ENCODE peak calls at places on chromosome 15, in four cellular contexts. One of them, this sample, is unnamed.
A peak's percentile ranks its signal among the peaks of the same experiment; 100 is the strongest.

GRCh38 chr15:89825264-89825940 is 10.8 kb upstream of the ANPEP start:
- DNase-seq in IMR-90: no peak
- DNase-seq in mesendoderm: no peak
- DNase-seq in H1: no peak
- DNase-seq in this sample: no peak

GRCh38 chr15:64527263-64527984 is 67.0 kb downstream of the ZNF609 start:
- DNase-seq in H1: no peak
- DNase-seq in IMR-90: peak; percentile 90
- DNase-seq in mesendoderm: peak; percentile 53
- DNase-seq in this sample: no peak

GRCh38 chr15:37133619-37134018 is 33.3 kb upstream of the MEIS2 start:
- DNase-seq in H1: no peak
- DNase-seq in mesendoderm: no peak
- DNase-seq in IMR-90: peak; percentile 61
- DNase-seq in this sample: no peak

GRCh38 chr15:89576417-89576773 is 1.1 kb downstream of the TICRR start:
- DNase-seq in IMR-90: peak; percentile 9
- DNase-seq in H1: no peak
- DNase-seq in mesendoderm: no peak
- DNase-seq in this sample: no peak

GRCh38 chr15:86916671-86917450 is 837.2 kb downstream of the AGBL1 start:
- DNase-seq in H1: no peak
- DNase-seq in mesendoderm: no peak
- DNase-seq in IMR-90: no peak
- DNase-seq in this sample: no peak

GRCh38 chr15:100560323-100560722 is 31.6 kb upstream of the CERS3 start:
- DNase-seq in IMR-90: no peak
- DNase-seq in mesendoderm: no peak
- DNase-seq in H1: no peak
- DNase-seq in this sample: no peak

GRCh38 chr15:76987276-76987675 is 7.7 kb upstream of the PSTPIP1 start:
- DNase-seq in IMR-90: no peak
- DNase-seq in H1: no peak
- DNase-seq in mesendoderm: no peak
- DNase-seq in this sample: no peak

GRCh38 chr15:64749999-64750657 is 25.3 kb downstream of the RBPMS2 start:
- DNase-seq in H1: no peak
- DNase-seq in IMR-90: peak; percentile 57
- DNase-seq in mesendoderm: peak; percentile 96
- DNase-seq in this sample: peak; percentile 49

GRCh38 chr15:70474682-70475438 is 288.5 kb downstream of the UACA start:
- DNase-seq in IMR-90: peak; percentile 96
- DNase-seq in H1: no peak
- DNase-seq in mesendoderm: no peak
- DNase-seq in this sample: no peak

GRCh38 chr15:57307527-57308193 is 68.6 kb upstream of the CGNL1 start:
- DNase-seq in mesendoderm: no peak
- DNase-seq in H1: no peak
- DNase-seq in IMR-90: no peak
- DNase-seq in this sample: no peak

GRCh38 chr15:66638377-66638776 is 63.7 kb upstream of the SMAD6 start:
- DNase-seq in mesendoderm: no peak
- DNase-seq in H1: no peak
- DNase-seq in IMR-90: no peak
- DNase-seq in this sample: no peak

GRCh38 chr15:93037341-93038063 is 51.5 kb downstream of the RGMA start:
- DNase-seq in IMR-90: no peak
- DNase-seq in mesendoderm: no peak
- DNase-seq in H1: no peak
- DNase-seq in this sample: no peak

GRCh38 chr15:47857384-47858168 is 140.3 kb downstream of the SEMA6D start:
- DNase-seq in mesendoderm: no peak
- DNase-seq in IMR-90: no peak
- DNase-seq in H1: no peak
- DNase-seq in this sample: no peak

GRCh38 chr15:89385596-89386242 is 51.1 kb upstream of the POLG start:
- DNase-seq in mesendoderm: no peak
- DNase-seq in H1: no peak
- DNase-seq in IMR-90: no peak
- DNase-seq in this sample: no peak

GRCh38 chr15:75352186-75352585 is 5.3 kb downstream of the NEIL1 start:
- DNase-seq in H1: no peak
- DNase-seq in IMR-90: no peak
- DNase-seq in mesendoderm: no peak
- DNase-seq in this sample: no peak

GRCh38 chr15:45451265-45451664 is 71.3 kb downstream of the SLC30A4 start:
- DNase-seq in mesendoderm: no peak
- DNase-seq in IMR-90: no peak
- DNase-seq in H1: no peak
- DNase-seq in this sample: no peak

GRCh38 chr15:95624616-95625361 is 705.7 kb upstream of the NR2F2 start:
- DNase-seq in IMR-90: no peak
- DNase-seq in mesendoderm: no peak
- DNase-seq in H1: no peak
- DNase-seq in this sample: no peak

GRCh38 chr15:74873756-74874424 is 725 bp upstream of the SCAMP2 start:
- DNase-seq in mesendoderm: peak; percentile 67
- DNase-seq in H1: no peak
- DNase-seq in IMR-90: no peak
- DNase-seq in this sample: no peak

GRCh38 chr15:25770031-25770430 is 93.1 kb downstream of the ATP10A start:
- DNase-seq in H1: no peak
- DNase-seq in IMR-90: no peak
- DNase-seq in mesendoderm: no peak
- DNase-seq in this sample: no peak

GRCh38 chr15:58292761-58293175 is 139.0 kb upstream of the LIPC start:
- DNase-seq in mesendoderm: no peak
- DNase-seq in IMR-90: peak; percentile 28
- DNase-seq in H1: no peak
- DNase-seq in this sample: no peak

GRCh38 chr15:51499379-51499976 is 123.1 kb downstream of the DMXL2 start:
- DNase-seq in H1: no peak
- DNase-seq in mesendoderm: peak; percentile 76
- DNase-seq in IMR-90: peak; percentile 63
- DNase-seq in this sample: no peak

GRCh38 chr15:48748535-48748934 is 62.3 kb downstream of the CEP152 start:
- DNase-seq in mesendoderm: no peak
- DNase-seq in H1: no peak
- DNase-seq in IMR-90: peak; percentile 64
- DNase-seq in this sample: no peak

GRCh38 chr15:52191207-52191606 is at the start of gene GNB5:
- DNase-seq in H1: no peak
- DNase-seq in IMR-90: no peak
- DNase-seq in mesendoderm: peak; percentile 88
- DNase-seq in this sample: no peak

GRCh38 chr15:82999905-83000671 is 11.4 kb downstream of the C15orf40 start:
- DNase-seq in IMR-90: peak; percentile 69
- DNase-seq in mesendoderm: peak; percentile 71
- DNase-seq in H1: peak; percentile 43
- DNase-seq in this sample: peak; percentile 12

GRCh38 chr15:94080416-94080815 is 150.9 kb upstream of the MCTP2 start:
- DNase-seq in mesendoderm: peak; percentile 33
- DNase-seq in IMR-90: no peak
- DNase-seq in H1: peak; percentile 47
- DNase-seq in this sample: no peak

GRCh38 chr15:59792359-59792758 is 103.2 kb upstream of the BNIP2 start:
- DNase-seq in H1: no peak
- DNase-seq in IMR-90: no peak
- DNase-seq in mesendoderm: no peak
- DNase-seq in this sample: no peak

GRCh38 chr15:76206325-76206976 is 104.8 kb downstream of the ETFA start:
- DNase-seq in H1: no peak
- DNase-seq in mesendoderm: no peak
- DNase-seq in IMR-90: peak; percentile 31
- DNase-seq in this sample: no peak

GRCh38 chr15:96629501-96629900 is 299.0 kb downstream of the NR2F2 start:
- DNase-seq in mesendoderm: no peak
- DNase-seq in H1: no peak
- DNase-seq in IMR-90: no peak
- DNase-seq in this sample: no peak

GRCh38 chr15:45101749-45102148 is 12.2 kb downstream of the DUOX2 start:
- DNase-seq in IMR-90: no peak
- DNase-seq in mesendoderm: no peak
- DNase-seq in H1: no peak
- DNase-seq in this sample: no peak

GRCh38 chr15:76576526-76577279 is 240.1 kb downstream of the ISL2 start:
- DNase-seq in mesendoderm: peak; percentile 12
- DNase-seq in H1: no peak
- DNase-seq in IMR-90: peak; percentile 55
- DNase-seq in this sample: no peak

GRCh38 chr15:74402873-74403589 is 30.7 kb downstream of the SEMA7A start:
- DNase-seq in H1: no peak
- DNase-seq in mesendoderm: no peak
- DNase-seq in IMR-90: no peak
- DNase-seq in this sample: no peak

GRCh38 chr15:25892126-25892525 is 29.0 kb upstream of the ATP10A start:
- DNase-seq in mesendoderm: no peak
- DNase-seq in H1: no peak
- DNase-seq in IMR-90: peak; percentile 31
- DNase-seq in this sample: no peak

GRCh38 chr15:51094606-51095569 is at the start of gene TNFAIP8L3:
- DNase-seq in mesendoderm: peak; percentile 25
- DNase-seq in H1: peak; percentile 57
- DNase-seq in IMR-90: no peak
- DNase-seq in this sample: peak; percentile 18

GRCh38 chr15:29438714-29439076 is 169.1 kb upstream of the NSMCE3 start:
- DNase-seq in IMR-90: no peak
- DNase-seq in mesendoderm: no peak
- DNase-seq in H1: no peak
- DNase-seq in this sample: no peak

GRCh38 chr15:58552505-58553364 is 120.9 kb downstream of the LIPC start:
- DNase-seq in IMR-90: peak; percentile 18
- DNase-seq in H1: no peak
- DNase-seq in mesendoderm: no peak
- DNase-seq in this sample: no peak

GRCh38 chr15:92693922-92694331 is 38.4 kb upstream of the FAM174B start:
- DNase-seq in H1: peak; percentile 80
- DNase-seq in mesendoderm: peak; percentile 91
- DNase-seq in IMR-90: peak; percentile 3
- DNase-seq in this sample: peak; percentile 30

GRCh38 chr15:70036585-70037343 is 61.0 kb downstream of the TLE3 start:
- DNase-seq in H1: no peak
- DNase-seq in mesendoderm: no peak
- DNase-seq in IMR-90: no peak
- DNase-seq in this sample: no peak

DNA sequence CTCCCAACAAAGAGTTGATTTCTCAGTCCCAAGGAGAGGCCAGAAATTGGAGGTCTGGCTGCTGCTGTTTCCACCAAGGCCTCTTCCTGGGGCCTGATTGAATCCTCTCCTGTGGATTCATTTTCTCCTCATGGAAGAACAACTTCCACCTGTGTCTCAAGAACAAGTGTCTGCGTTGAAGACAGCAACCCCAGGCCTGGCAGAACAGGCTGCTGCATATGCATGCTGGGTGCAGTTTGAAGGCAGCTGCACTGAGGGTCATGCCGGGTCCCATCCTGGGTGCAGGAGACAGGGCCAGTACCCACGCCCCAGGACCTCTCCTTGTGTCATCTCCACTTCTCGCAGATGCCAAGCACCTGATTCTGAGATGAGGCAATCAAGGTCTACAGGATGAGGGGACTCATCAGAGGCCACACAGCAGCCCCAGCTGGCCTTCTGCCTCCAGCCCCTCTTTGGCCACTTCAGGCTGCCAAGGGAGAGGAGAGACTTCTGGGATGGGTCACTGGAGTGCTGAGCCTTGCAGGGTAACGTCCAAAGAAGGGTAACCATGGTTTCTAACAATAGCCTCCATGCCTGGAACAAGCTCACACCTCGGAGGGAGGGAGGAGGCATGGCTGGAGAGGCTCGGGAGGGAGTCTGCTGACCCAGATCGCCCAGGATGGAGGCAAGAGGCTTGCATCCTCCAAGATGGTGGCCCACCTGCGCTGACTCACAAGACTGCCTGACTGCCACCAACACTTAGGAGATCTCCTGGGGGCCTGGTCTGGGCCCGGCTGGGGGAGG is 30.0 kb downstream of the HCN4 start:
- DNase-seq in IMR-90: no peak
- DNase-seq in H1: no peak
- DNase-seq in mesendoderm: no peak
- DNase-seq in this sample: no peak
- H3K4ac ChIP-seq in IMR-90: no peak overlapping the region
- H3K4ac ChIP-seq in H1: no peak overlapping the region
- H3K4ac ChIP-seq in mesendoderm: no peak overlapping the region
- H3K4ac ChIP-seq in this sample: no peak overlapping the region

DNA sequence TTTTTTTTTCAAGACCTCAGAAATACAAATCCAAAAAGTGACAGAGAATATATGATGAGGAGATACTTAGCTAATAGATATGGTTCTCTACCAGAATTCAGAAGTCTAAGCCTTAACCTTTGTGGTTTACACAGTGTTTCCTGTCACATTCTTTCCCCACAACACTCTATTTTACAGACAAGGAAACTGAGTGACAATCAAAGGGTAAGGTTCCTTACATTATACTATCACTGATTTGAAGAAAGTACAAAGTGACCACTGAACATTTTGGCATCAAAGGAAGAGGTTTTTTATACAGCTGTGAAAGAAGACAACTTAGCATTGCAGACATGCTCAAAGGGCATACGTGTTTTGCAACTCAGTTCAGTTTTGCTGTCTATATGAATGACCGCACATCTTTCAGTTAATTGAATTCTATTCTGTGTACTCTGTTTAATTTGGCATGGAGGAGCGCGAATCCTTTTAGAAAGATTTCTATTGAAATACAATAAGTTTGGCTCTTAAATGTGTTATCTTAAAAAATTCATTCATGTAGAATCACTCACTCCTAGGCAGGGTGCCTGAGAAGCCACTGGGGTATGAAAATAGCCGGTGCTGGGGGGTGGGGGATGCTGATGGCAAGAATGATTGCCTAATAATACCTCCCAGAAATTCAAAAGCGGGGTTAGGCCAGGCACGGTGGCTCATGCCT is 66.6 kb upstream of the SKOR1 start:
- DNase-seq in IMR-90: no peak
- DNase-seq in mesendoderm: no peak
- DNase-seq in H1: no peak
- DNase-seq in this sample: no peak
- H3K4me3 ChIP-seq in IMR-90: no peak overlapping the region
- H3K4me3 ChIP-seq in mesendoderm: no peak overlapping the region
- H3K4me3 ChIP-seq in H1: no peak overlapping the region
- H3K4me3 ChIP-seq in this sample: no peak overlapping the region

GRCh38 chr15:32643907-32644445 is 2.5 kb downstream of the SCG5 start:
- DNase-seq in IMR-90: peak; percentile 66
- DNase-seq in H1: no peak
- DNase-seq in mesendoderm: no peak
- DNase-seq in this sample: no peak
- H2BK120ac ChIP-seq in IMR-90: no peak overlapping the region
- H2BK120ac ChIP-seq in H1: no peak overlapping the region
- H2BK120ac ChIP-seq in mesendoderm: no peak overlapping the region
- H2BK120ac ChIP-seq in this sample: no peak overlapping the region

DNA sequence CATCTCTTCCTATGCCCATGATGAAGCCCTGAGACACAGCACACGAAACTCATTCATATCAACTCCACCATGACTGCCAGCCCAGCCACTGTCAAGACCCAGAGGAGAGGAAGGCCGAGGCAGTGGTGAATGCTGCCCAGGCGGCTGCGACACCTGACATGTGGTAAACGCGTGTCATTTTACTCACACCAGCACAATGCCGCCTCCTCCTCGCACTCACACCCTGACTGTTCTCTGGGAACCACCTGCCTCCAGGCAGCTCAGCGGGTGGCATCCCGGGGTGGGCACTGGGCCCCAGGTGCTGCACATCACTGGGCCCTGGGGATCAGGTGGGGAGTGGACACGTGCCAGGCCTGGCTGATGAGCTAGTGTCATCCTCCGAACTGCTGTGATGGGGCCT is 21.5 kb downstream of the KLHL25 start:
- DNase-seq in IMR-90: no peak
- DNase-seq in H1: no peak
- DNase-seq in mesendoderm: no peak
- DNase-seq in this sample: no peak
- H3K4ac ChIP-seq in IMR-90: no peak overlapping the region
- H3K4ac ChIP-seq in H1: no peak overlapping the region
- H3K4ac ChIP-seq in mesendoderm: no peak overlapping the region
- H3K4ac ChIP-seq in this sample: no peak overlapping the region